ENCODE peak calls at places on chromosome 13, in nine cellular contexts. One of them, this sample, is unnamed.

GRCh38 chr13:114110091-114110829 is 22.2 kb downstream of the RASA3 start:
- DNase-seq in ascending aorta: no peak
- DNase-seq in bronchial epithelial cell: no peak
- DNase-seq in PC-3: no peak
- DNase-seq in endothelial cell: peak; percentile 74
- DNase-seq in HFFc6: no peak
- DNase-seq in neural crest cell: no peak
- DNase-seq in BE2C: peak; percentile 52
- DNase-seq in astrocyte: no peak
- DNase-seq in this sample: peak; percentile 25

GRCh38 chr13:105763851-105764250 is 771.6 kb downstream of the EFNB2 start:
- DNase-seq in ascending aorta: no peak
- DNase-seq in bronchial epithelial cell: peak; percentile 53
- DNase-seq in PC-3: no peak
- DNase-seq in endothelial cell: no peak
- DNase-seq in HFFc6: no peak
- DNase-seq in neural crest cell: no peak
- DNase-seq in BE2C: no peak
- DNase-seq in astrocyte: peak; percentile 14
- DNase-seq in this sample: no peak

GRCh38 chr13:46527237-46527636 is 25.7 kb upstream of the LRCH1 start:
- DNase-seq in ascending aorta: no peak
- DNase-seq in bronchial epithelial cell: peak; percentile 74
- DNase-seq in PC-3: peak; percentile 44
- DNase-seq in endothelial cell: no peak
- DNase-seq in HFFc6: no peak
- DNase-seq in neural crest cell: no peak
- DNase-seq in BE2C: no peak
- DNase-seq in astrocyte: no peak
- DNase-seq in this sample: no peak

GRCh38 chr13:106007156-106007555 is 528.3 kb downstream of the EFNB2 start:
- DNase-seq in ascending aorta: no peak
- DNase-seq in bronchial epithelial cell: no peak
- DNase-seq in PC-3: no peak
- DNase-seq in endothelial cell: no peak
- DNase-seq in HFFc6: no peak
- DNase-seq in neural crest cell: no peak
- DNase-seq in BE2C: no peak
- DNase-seq in astrocyte: no peak
- DNase-seq in this sample: no peak

GRCh38 chr13:69585656-69586055 is 522.0 kb upstream of the ATXN8OS start:
- DNase-seq in ascending aorta: no peak
- DNase-seq in bronchial epithelial cell: no peak
- DNase-seq in PC-3: peak; percentile 22
- DNase-seq in endothelial cell: no peak
- DNase-seq in HFFc6: no peak
- DNase-seq in neural crest cell: no peak
- DNase-seq in BE2C: no peak
- DNase-seq in astrocyte: no peak
- DNase-seq in this sample: no peak

GRCh38 chr13:61608138-61608537 is 192.5 kb upstream of the PCDH20 start:
- DNase-seq in ascending aorta: no peak
- DNase-seq in bronchial epithelial cell: no peak
- DNase-seq in PC-3: no peak
- DNase-seq in endothelial cell: no peak
- DNase-seq in HFFc6: no peak
- DNase-seq in neural crest cell: no peak
- DNase-seq in BE2C: no peak
- DNase-seq in astrocyte: no peak
- DNase-seq in this sample: no peak

GRCh38 chr13:60562081-60562764 is 165.2 kb downstream of the TDRD3 start:
- DNase-seq in ascending aorta: no peak
- DNase-seq in bronchial epithelial cell: peak; percentile 37
- DNase-seq in PC-3: peak; percentile 5
- DNase-seq in endothelial cell: no peak
- DNase-seq in HFFc6: peak; percentile 7
- DNase-seq in neural crest cell: no peak
- DNase-seq in BE2C: no peak
- DNase-seq in astrocyte: no peak
- DNase-seq in this sample: no peak

GRCh38 chr13:28268800-28269223 is 130.5 kb downstream of the PAN3 start:
- DNase-seq in ascending aorta: no peak
- DNase-seq in bronchial epithelial cell: no peak
- DNase-seq in PC-3: no peak
- DNase-seq in endothelial cell: no peak
- DNase-seq in HFFc6: no peak
- DNase-seq in neural crest cell: no peak
- DNase-seq in BE2C: no peak
- DNase-seq in astrocyte: no peak
- DNase-seq in this sample: no peak

GRCh38 chr13:23563085-23563484 is 7.1 kb upstream of the TNFRSF19 start:
- DNase-seq in ascending aorta: no peak
- DNase-seq in bronchial epithelial cell: no peak
- DNase-seq in PC-3: no peak
- DNase-seq in endothelial cell: no peak
- DNase-seq in HFFc6: no peak
- DNase-seq in neural crest cell: no peak
- DNase-seq in BE2C: no peak
- DNase-seq in astrocyte: no peak
- DNase-seq in this sample: no peak

GRCh38 chr13:23570099-23570926 is at the start of gene TNFRSF19:
- DNase-seq in ascending aorta: no peak
- DNase-seq in bronchial epithelial cell: peak; percentile 41
- DNase-seq in PC-3: peak; percentile 35
- DNase-seq in endothelial cell: no peak
- DNase-seq in HFFc6: peak; percentile 84
- DNase-seq in neural crest cell: peak; percentile 57
- DNase-seq in BE2C: peak; percentile 90
- DNase-seq in astrocyte: peak; percentile 91
- DNase-seq in this sample: no peak

GRCh38 chr13:23570931-23571330 is 719 bp downstream of the TNFRSF19 start:
- DNase-seq in ascending aorta: no peak
- DNase-seq in bronchial epithelial cell: peak; percentile 27
- DNase-seq in PC-3: peak; percentile 9
- DNase-seq in endothelial cell: no peak
- DNase-seq in HFFc6: no peak
- DNase-seq in neural crest cell: no peak
- DNase-seq in BE2C: no peak
- DNase-seq in astrocyte: peak; percentile 49
- DNase-seq in this sample: no peak

GRCh38 chr13:23572836-23573235 is 2.6 kb downstream of the TNFRSF19 start:
- DNase-seq in ascending aorta: no peak
- DNase-seq in bronchial epithelial cell: no peak
- DNase-seq in PC-3: no peak
- DNase-seq in endothelial cell: no peak
- DNase-seq in HFFc6: no peak
- DNase-seq in neural crest cell: no peak
- DNase-seq in BE2C: no peak
- DNase-seq in astrocyte: no peak
- DNase-seq in this sample: no peak

DNA sequence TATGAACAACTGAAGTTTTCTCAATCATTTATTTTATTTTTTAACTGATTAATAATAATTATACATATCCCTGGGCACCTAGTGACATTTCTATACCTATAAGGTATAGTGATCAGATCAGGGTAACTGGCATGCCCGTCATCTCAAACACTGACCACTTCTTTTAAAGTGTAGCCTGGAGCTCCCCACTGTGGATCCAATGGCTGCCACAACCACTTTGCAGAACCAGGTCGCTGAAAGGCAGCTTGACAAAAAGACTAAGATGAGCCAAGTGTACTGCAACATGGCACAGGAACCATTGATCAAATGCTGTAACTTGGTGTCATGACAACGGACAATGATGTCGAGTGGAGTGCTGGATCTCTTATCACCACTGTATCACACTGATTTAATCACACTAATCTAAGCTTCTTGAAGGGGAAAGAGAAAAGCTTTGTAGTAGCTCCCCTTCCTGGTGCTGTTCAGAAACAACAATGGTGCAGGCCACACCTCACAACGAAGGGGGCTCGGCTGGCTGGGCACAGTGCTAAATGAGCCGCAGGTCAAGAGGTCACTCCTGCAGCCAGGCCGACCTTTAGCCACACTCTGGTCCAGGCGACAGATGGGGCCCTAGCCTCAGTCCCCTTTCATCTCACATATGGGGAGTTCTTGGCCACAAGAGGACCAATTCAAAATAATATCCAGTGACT is 2.3 kb upstream of the TNFRSF19 start:
- DNase-seq in ascending aorta: no peak
- DNase-seq in bronchial epithelial cell: no peak
- DNase-seq in PC-3: peak; percentile 26
- DNase-seq in endothelial cell: no peak
- DNase-seq in HFFc6: no peak
- DNase-seq in neural crest cell: peak; percentile 46
- DNase-seq in BE2C: no peak
- DNase-seq in astrocyte: no peak
- DNase-seq in this sample: no peak
- TF ChIP-seq CTCF in ascending aorta: no peak
- TF ChIP-seq CTCF in bronchial epithelial cell: no peak
- TF ChIP-seq CTCF in PC-3: peak; percentile 28
- TF ChIP-seq CTCF in endothelial cell: no peak
- TF ChIP-seq CTCF in HFFc6: no peak
- TF ChIP-seq CTCF in neural crest cell: peak; percentile 23
- TF ChIP-seq CTCF in BE2C: peak; percentile 38
- TF ChIP-seq CTCF in astrocyte: peak; percentile 5
- TF ChIP-seq CTCF in this sample: no peak

DNA sequence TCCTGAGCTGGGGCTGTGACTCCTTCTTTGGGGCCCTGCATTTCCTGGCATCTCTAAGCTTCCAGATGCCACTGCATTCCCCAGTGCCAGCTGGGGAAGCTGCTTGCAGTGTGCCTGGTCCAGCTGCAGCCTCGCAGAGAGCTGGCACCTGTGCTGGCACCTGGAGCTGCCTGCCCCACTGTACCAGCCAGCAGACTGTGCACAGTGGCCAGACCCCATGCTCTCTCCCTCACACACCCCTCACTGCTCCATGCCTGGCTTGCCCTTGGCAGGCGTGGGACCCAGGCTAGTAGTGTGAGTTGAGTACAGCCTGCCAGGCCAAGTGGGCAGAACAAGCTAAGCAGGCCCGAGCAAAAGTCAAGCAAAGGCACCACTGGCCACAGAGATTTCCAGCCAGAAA is 327.5 kb downstream of the NDFIP2 start:
- DNase-seq in ascending aorta: no peak
- DNase-seq in bronchial epithelial cell: no peak
- DNase-seq in PC-3: no peak
- DNase-seq in endothelial cell: no peak
- DNase-seq in HFFc6: no peak
- DNase-seq in neural crest cell: no peak
- DNase-seq in BE2C: no peak
- DNase-seq in astrocyte: no peak
- DNase-seq in this sample: no peak
- TF ChIP-seq CTCF in ascending aorta: no peak
- TF ChIP-seq CTCF in bronchial epithelial cell: no peak
- TF ChIP-seq CTCF in PC-3: no peak
- TF ChIP-seq CTCF in endothelial cell: no peak
- TF ChIP-seq CTCF in HFFc6: no peak
- TF ChIP-seq CTCF in neural crest cell: no peak
- TF ChIP-seq CTCF in BE2C: no peak
- TF ChIP-seq CTCF in astrocyte: no peak
- TF ChIP-seq CTCF in this sample: no peak

GRCh38 chr13:38582133-38582532 is 104.7 kb upstream of the FREM2 start:
- DNase-seq in ascending aorta: no peak
- DNase-seq in bronchial epithelial cell: peak; percentile 41
- DNase-seq in PC-3: peak; percentile 59
- DNase-seq in endothelial cell: peak; percentile 42
- DNase-seq in HFFc6: peak; percentile 39
- DNase-seq in neural crest cell: peak; percentile 34
- DNase-seq in BE2C: peak; percentile 30
- DNase-seq in astrocyte: peak; percentile 25
- DNase-seq in this sample: no peak
- TF ChIP-seq CTCF in ascending aorta: peak; percentile 25
- TF ChIP-seq CTCF in bronchial epithelial cell: peak; percentile 36
- TF ChIP-seq CTCF in PC-3: peak; percentile 63
- TF ChIP-seq CTCF in endothelial cell: peak; percentile 36
- TF ChIP-seq CTCF in HFFc6: peak; percentile 72
- TF ChIP-seq CTCF in neural crest cell: peak; percentile 76
- TF ChIP-seq CTCF in BE2C: peak; percentile 68
- TF ChIP-seq CTCF in astrocyte: peak; percentile 56
- TF ChIP-seq CTCF in this sample: peak; percentile 20

GRCh38 chr13:21672811-21673591 is 2.1 kb downstream of the FGF9 start:
- DNase-seq in ascending aorta: no peak
- DNase-seq in bronchial epithelial cell: no peak
- DNase-seq in PC-3: no peak
- DNase-seq in endothelial cell: no peak
- DNase-seq in HFFc6: no peak
- DNase-seq in neural crest cell: no peak
- DNase-seq in BE2C: no peak
- DNase-seq in astrocyte: no peak
- DNase-seq in this sample: no peak

GRCh38 chr13:21671793-21672680 is 1.2 kb downstream of the FGF9 start:
- DNase-seq in ascending aorta: no peak
- DNase-seq in bronchial epithelial cell: no peak
- DNase-seq in PC-3: no peak
- DNase-seq in endothelial cell: no peak
- DNase-seq in HFFc6: no peak
- DNase-seq in neural crest cell: no peak
- DNase-seq in BE2C: no peak
- DNase-seq in astrocyte: no peak
- DNase-seq in this sample: no peak

GRCh38 chr13:21668665-21669599 is 1.9 kb upstream of the FGF9 start:
- DNase-seq in ascending aorta: no peak
- DNase-seq in bronchial epithelial cell: no peak
- DNase-seq in PC-3: no peak
- DNase-seq in endothelial cell: peak; percentile 23
- DNase-seq in HFFc6: no peak
- DNase-seq in neural crest cell: peak; percentile 37
- DNase-seq in BE2C: no peak
- DNase-seq in astrocyte: peak; percentile 36
- DNase-seq in this sample: peak; percentile 69

GRCh38 chr13:21670883-21671792 is at the start of gene FGF9:
- DNase-seq in ascending aorta: no peak
- DNase-seq in bronchial epithelial cell: peak; percentile 68
- DNase-seq in PC-3: peak; percentile 65
- DNase-seq in endothelial cell: peak; percentile 66
- DNase-seq in HFFc6: peak; percentile 36
- DNase-seq in neural crest cell: peak; percentile 62
- DNase-seq in BE2C: peak; percentile 69
- DNase-seq in astrocyte: peak; percentile 72
- DNase-seq in this sample: peak; percentile 91

DNA sequence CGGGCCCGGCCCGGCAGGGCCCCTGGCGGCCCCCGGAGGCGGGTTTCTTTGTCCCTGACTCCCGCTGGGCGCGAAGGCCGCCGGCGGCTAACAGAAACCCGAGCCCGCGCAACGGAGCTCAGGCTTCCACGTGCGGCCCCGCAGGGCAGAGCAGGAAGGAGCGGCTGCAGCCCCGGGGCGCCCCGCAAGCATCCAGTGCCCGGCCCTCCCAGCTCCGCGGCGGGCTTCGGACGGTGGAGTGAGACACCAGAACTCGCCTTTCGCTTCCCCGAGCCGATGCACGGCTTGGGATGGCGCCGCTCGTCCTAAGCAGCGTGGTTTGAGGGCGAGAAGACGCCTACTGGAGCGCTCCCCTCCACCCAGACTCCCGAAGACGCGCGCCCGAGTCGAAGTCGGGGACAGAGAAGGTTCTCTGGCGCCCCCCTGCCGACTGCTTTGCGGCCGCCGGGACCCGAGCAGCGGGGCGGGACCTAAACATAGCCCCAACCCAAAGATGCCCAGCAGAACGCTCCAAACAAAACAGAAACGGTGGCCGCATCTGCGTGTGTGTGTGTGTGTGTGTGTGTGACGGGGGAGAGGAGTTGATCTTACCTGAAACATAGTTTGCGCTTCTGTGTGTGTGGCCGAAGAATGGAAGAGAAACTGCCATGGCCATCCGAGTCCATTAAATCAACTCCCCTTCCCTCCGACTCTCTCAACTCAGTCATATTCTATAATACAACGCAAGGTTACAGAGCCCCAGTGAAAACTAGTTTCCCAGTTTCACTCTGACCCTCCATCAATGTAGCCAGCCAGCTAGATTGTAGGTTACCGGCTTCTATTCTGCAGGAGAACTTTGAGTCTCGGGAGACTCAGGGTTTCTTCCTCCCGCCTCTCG is 629 bp upstream of the FGF9 start:
- DNase-seq in ascending aorta: no peak
- DNase-seq in bronchial epithelial cell: no peak
- DNase-seq in PC-3: no peak
- DNase-seq in endothelial cell: peak; percentile 62
- DNase-seq in HFFc6: peak; percentile 5
- DNase-seq in neural crest cell: peak; percentile 67
- DNase-seq in BE2C: peak; percentile 27
- DNase-seq in astrocyte: peak; percentile 46
- DNase-seq in this sample: peak; percentile 48
- TF ChIP-seq CTCF in ascending aorta: peak; percentile 11
- TF ChIP-seq CTCF in bronchial epithelial cell: peak; percentile 10
- TF ChIP-seq CTCF in PC-3: no peak
- TF ChIP-seq CTCF in endothelial cell: no peak
- TF ChIP-seq CTCF in HFFc6: peak; percentile 15
- TF ChIP-seq CTCF in neural crest cell: peak; percentile 32
- TF ChIP-seq CTCF in BE2C: no peak
- TF ChIP-seq CTCF in astrocyte: no peak
- TF ChIP-seq CTCF in this sample: no peak